ENCODE peak calls at places on chromosome 11, in seven cellular contexts. One of them, this sample, is unnamed.

GRCh38 chr11:4066960-4067359 is 27.6 kb upstream of the RRM1 start:
- DNase-seq in adrenal gland: no peak
- DNase-seq in stimulated activated CD4-positive, alpha-beta T cell treated with anti-CD3 and anti-CD28 coated beads, Interleukin-4, amount 100 ng/mL, for 48 hours: no peak
- DNase-seq in PC-9: no peak
- DNase-seq in H54: no peak
- DNase-seq in activated CD4-positive, alpha-beta T cell treated with anti-CD3 and anti-CD28 coated beads, Interleukin-2, amount 10 ng/mL, durations not matched to agents 7 days and 5 days: no peak
- DNase-seq in EL: no peak
- DNase-seq in this sample: no peak

GRCh38 chr11:88484873-88485621 is 147.5 kb upstream of the CTSC start:
- DNase-seq in H54: no peak
- DNase-seq in PC-9: peak
- DNase-seq in adrenal gland: peak
- DNase-seq in activated CD4-positive, alpha-beta T cell treated with anti-CD3 and anti-CD28 coated beads, Interleukin-2, amount 10 ng/mL, durations not matched to agents 7 days and 5 days: peak
- DNase-seq in EL: peak
- DNase-seq in stimulated activated CD4-positive, alpha-beta T cell treated with anti-CD3 and anti-CD28 coated beads, Interleukin-4, amount 100 ng/mL, for 48 hours: peak
- DNase-seq in this sample: peak

GRCh38 chr11:46119352-46120216 is 1.7 kb downstream of the PHF21A start:
- DNase-seq in EL: peak
- DNase-seq in activated CD4-positive, alpha-beta T cell treated with anti-CD3 and anti-CD28 coated beads, Interleukin-2, amount 10 ng/mL, durations not matched to agents 7 days and 5 days: peak
- DNase-seq in PC-9: peak
- DNase-seq in H54: no peak
- DNase-seq in stimulated activated CD4-positive, alpha-beta T cell treated with anti-CD3 and anti-CD28 coated beads, Interleukin-4, amount 100 ng/mL, for 48 hours: peak
- DNase-seq in adrenal gland: peak
- DNase-seq in this sample: peak

GRCh38 chr11:4643084-4643483 is 698 bp upstream of the OR51E1 start:
- DNase-seq in activated CD4-positive, alpha-beta T cell treated with anti-CD3 and anti-CD28 coated beads, Interleukin-2, amount 10 ng/mL, durations not matched to agents 7 days and 5 days: no peak
- DNase-seq in adrenal gland: peak
- DNase-seq in EL: peak
- DNase-seq in stimulated activated CD4-positive, alpha-beta T cell treated with anti-CD3 and anti-CD28 coated beads, Interleukin-4, amount 100 ng/mL, for 48 hours: no peak
- DNase-seq in H54: no peak
- DNase-seq in PC-9: no peak
- DNase-seq in this sample: no peak

GRCh38 chr11:95563173-95563572 is 226.4 kb downstream of the FAM76B start:
- DNase-seq in activated CD4-positive, alpha-beta T cell treated with anti-CD3 and anti-CD28 coated beads, Interleukin-2, amount 10 ng/mL, durations not matched to agents 7 days and 5 days: no peak
- DNase-seq in stimulated activated CD4-positive, alpha-beta T cell treated with anti-CD3 and anti-CD28 coated beads, Interleukin-4, amount 100 ng/mL, for 48 hours: no peak
- DNase-seq in EL: no peak
- DNase-seq in adrenal gland: no peak
- DNase-seq in PC-9: no peak
- DNase-seq in H54: no peak
- DNase-seq in this sample: no peak

GRCh38 chr11:65556470-65557279 is 1.5 kb downstream of the LTBP3 start:
- DNase-seq in H54: no peak
- DNase-seq in adrenal gland: no peak
- DNase-seq in EL: no peak
- DNase-seq in activated CD4-positive, alpha-beta T cell treated with anti-CD3 and anti-CD28 coated beads, Interleukin-2, amount 10 ng/mL, durations not matched to agents 7 days and 5 days: no peak
- DNase-seq in PC-9: no peak
- DNase-seq in stimulated activated CD4-positive, alpha-beta T cell treated with anti-CD3 and anti-CD28 coated beads, Interleukin-4, amount 100 ng/mL, for 48 hours: no peak
- DNase-seq in this sample: no peak

GRCh38 chr11:45659031-45659817 is 6.2 kb downstream of the CHST1 start:
- DNase-seq in activated CD4-positive, alpha-beta T cell treated with anti-CD3 and anti-CD28 coated beads, Interleukin-2, amount 10 ng/mL, durations not matched to agents 7 days and 5 days: no peak
- DNase-seq in stimulated activated CD4-positive, alpha-beta T cell treated with anti-CD3 and anti-CD28 coated beads, Interleukin-4, amount 100 ng/mL, for 48 hours: no peak
- DNase-seq in EL: no peak
- DNase-seq in adrenal gland: no peak
- DNase-seq in PC-9: no peak
- DNase-seq in H54: no peak
- DNase-seq in this sample: no peak

GRCh38 chr11:57311109-57311936 is 13.4 kb downstream of the TNKS1BP1 start:
- DNase-seq in PC-9: peak
- DNase-seq in stimulated activated CD4-positive, alpha-beta T cell treated with anti-CD3 and anti-CD28 coated beads, Interleukin-4, amount 100 ng/mL, for 48 hours: peak
- DNase-seq in activated CD4-positive, alpha-beta T cell treated with anti-CD3 and anti-CD28 coated beads, Interleukin-2, amount 10 ng/mL, durations not matched to agents 7 days and 5 days: peak
- DNase-seq in EL: peak
- DNase-seq in adrenal gland: peak
- DNase-seq in H54: peak
- DNase-seq in this sample: peak

GRCh38 chr11:111688028-111688427 is 78.2 kb downstream of the PPP2R1B start:
- DNase-seq in H54: no peak
- DNase-seq in stimulated activated CD4-positive, alpha-beta T cell treated with anti-CD3 and anti-CD28 coated beads, Interleukin-4, amount 100 ng/mL, for 48 hours: no peak
- DNase-seq in EL: no peak
- DNase-seq in PC-9: no peak
- DNase-seq in activated CD4-positive, alpha-beta T cell treated with anti-CD3 and anti-CD28 coated beads, Interleukin-2, amount 10 ng/mL, durations not matched to agents 7 days and 5 days: no peak
- DNase-seq in adrenal gland: no peak
- DNase-seq in this sample: no peak

GRCh38 chr11:107102692-107103463 is 84.6 kb upstream of the GUCY1A2 start:
- DNase-seq in EL: no peak
- DNase-seq in H54: no peak
- DNase-seq in adrenal gland: peak
- DNase-seq in activated CD4-positive, alpha-beta T cell treated with anti-CD3 and anti-CD28 coated beads, Interleukin-2, amount 10 ng/mL, durations not matched to agents 7 days and 5 days: no peak
- DNase-seq in PC-9: no peak
- DNase-seq in stimulated activated CD4-positive, alpha-beta T cell treated with anti-CD3 and anti-CD28 coated beads, Interleukin-4, amount 100 ng/mL, for 48 hours: no peak
- DNase-seq in this sample: peak

GRCh38 chr11:118015385-118015841 is 29.2 kb downstream of the IL10RA start:
- DNase-seq in H54: no peak
- DNase-seq in stimulated activated CD4-positive, alpha-beta T cell treated with anti-CD3 and anti-CD28 coated beads, Interleukin-4, amount 100 ng/mL, for 48 hours: no peak
- DNase-seq in activated CD4-positive, alpha-beta T cell treated with anti-CD3 and anti-CD28 coated beads, Interleukin-2, amount 10 ng/mL, durations not matched to agents 7 days and 5 days: no peak
- DNase-seq in adrenal gland: no peak
- DNase-seq in EL: no peak
- DNase-seq in PC-9: no peak
- DNase-seq in this sample: peak

This sample was measured in islet precursor cell.